ENCODE peak calls at places on chromosomes 2 and 18, in four cellular contexts. One of them, this sample, is unnamed.
A peak's percentile ranks its signal among the peaks of the same experiment; 100 is the strongest.

GRCh38 chr2:38327580-38327979 is 49.5 kb downstream of the ATL2 start:
- DNase-seq in LHCN-M2: no peak
- DNase-seq in glomerular endothelial cell: no peak
- DNase-seq in M059J: no peak
- DNase-seq in this sample: no peak

GRCh38 chr18:31156831-31157763 is 5.6 kb downstream of the DSC1 start:
- DNase-seq in LHCN-M2: no peak
- DNase-seq in glomerular endothelial cell: no peak
- DNase-seq in M059J: no peak
- DNase-seq in this sample: no peak

GRCh38 chr2:199757466-199757865 is 93.5 kb downstream of the FTCDNL1 start:
- DNase-seq in LHCN-M2: peak; percentile 22
- DNase-seq in glomerular endothelial cell: no peak
- DNase-seq in M059J: peak; percentile 10
- DNase-seq in this sample: no peak

GRCh38 chr2:68577183-68577582 is 66.2 kb upstream of the PROKR1 start:
- DNase-seq in LHCN-M2: peak; percentile 55
- DNase-seq in glomerular endothelial cell: no peak
- DNase-seq in M059J: no peak
- DNase-seq in this sample: peak; percentile 21

GRCh38 chr2:9797681-9798556 is 45.4 kb upstream of the TAF1B start:
- DNase-seq in LHCN-M2: no peak
- DNase-seq in glomerular endothelial cell: no peak
- DNase-seq in M059J: no peak
- DNase-seq in this sample: no peak

GRCh38 chr2:55478610-55479301 is 40.8 kb upstream of the CFAP36 start:
- DNase-seq in LHCN-M2: no peak
- DNase-seq in glomerular endothelial cell: no peak
- DNase-seq in M059J: no peak
- DNase-seq in this sample: no peak

GRCh38 chr2:9558948-9559381 is 3.3 kb upstream of the ADAM17 start:
- DNase-seq in LHCN-M2: no peak
- DNase-seq in glomerular endothelial cell: no peak
- DNase-seq in M059J: peak; percentile 100
- DNase-seq in this sample: no peak

GRCh38 chr2:283996-284794 is 3.7 kb downstream of the ALKAL2 start:
- DNase-seq in LHCN-M2: no peak
- DNase-seq in glomerular endothelial cell: no peak
- DNase-seq in M059J: peak; percentile 18
- DNase-seq in this sample: no peak

GRCh38 chr18:6261938-6262337 is 152.8 kb downstream of the L3MBTL4 start:
- DNase-seq in LHCN-M2: no peak
- DNase-seq in glomerular endothelial cell: no peak
- DNase-seq in M059J: no peak
- DNase-seq in this sample: no peak

GRCh38 chr2:102266204-102266603 is 45.2 kb upstream of the IL1RL1 start:
- DNase-seq in LHCN-M2: no peak
- DNase-seq in glomerular endothelial cell: no peak
- DNase-seq in M059J: no peak
- DNase-seq in this sample: no peak

GRCh38 chr2:179340678-179341077 is 76.0 kb upstream of the SESTD1 start:
- DNase-seq in LHCN-M2: peak; percentile 59
- DNase-seq in glomerular endothelial cell: peak; percentile 12
- DNase-seq in M059J: peak; percentile 31
- DNase-seq in this sample: peak; percentile 49

GRCh38 chr2:130355578-130356431 is at the start of gene PTPN18:
- DNase-seq in LHCN-M2: peak; percentile 88
- DNase-seq in glomerular endothelial cell: no peak
- DNase-seq in M059J: peak; percentile 86
- DNase-seq in this sample: peak; percentile 94

GRCh38 chr18:58135806-58136331 is 91.8 kb downstream of the NEDD4L start:
- DNase-seq in LHCN-M2: peak; percentile 67
- DNase-seq in glomerular endothelial cell: peak; percentile 50
- DNase-seq in M059J: peak; percentile 75
- DNase-seq in this sample: peak; percentile 70

GRCh38 chr2:238439093-238439849 is 12.5 kb downstream of the ASB1 start:
- DNase-seq in LHCN-M2: peak; percentile 98
- DNase-seq in glomerular endothelial cell: peak; percentile 88
- DNase-seq in M059J: peak; percentile 97
- DNase-seq in this sample: peak; percentile 62

GRCh38 chr2:122412360-122412759 is 656.9 kb downstream of the TSN start:
- DNase-seq in LHCN-M2: no peak
- DNase-seq in glomerular endothelial cell: no peak
- DNase-seq in M059J: no peak
- DNase-seq in this sample: no peak

GRCh38 chr2:183242937-183243336 is 118.7 kb downstream of the NUP35 start:
- DNase-seq in LHCN-M2: peak; percentile 23
- DNase-seq in glomerular endothelial cell: no peak
- DNase-seq in M059J: peak; percentile 52
- DNase-seq in this sample: no peak

GRCh38 chr2:195535911-195536522 is 121.0 kb upstream of the SLC39A10 start:
- DNase-seq in LHCN-M2: no peak
- DNase-seq in glomerular endothelial cell: no peak
- DNase-seq in M059J: no peak
- DNase-seq in this sample: no peak

GRCh38 chr2:190023860-190024259 is 38.7 kb downstream of the MSTN start:
- DNase-seq in LHCN-M2: peak; percentile 58
- DNase-seq in glomerular endothelial cell: peak; percentile 31
- DNase-seq in M059J: peak; percentile 46
- DNase-seq in this sample: peak; percentile 25

GRCh38 chr2:16853088-16853487 is 187.5 kb upstream of the CYRIA start:
- DNase-seq in LHCN-M2: no peak
- DNase-seq in glomerular endothelial cell: no peak
- DNase-seq in M059J: no peak
- DNase-seq in this sample: no peak

GRCh38 chr2:27029051-27029450 is 3.7 kb upstream of the TMEM214 start:
- DNase-seq in LHCN-M2: no peak
- DNase-seq in glomerular endothelial cell: no peak
- DNase-seq in M059J: peak; percentile 36
- DNase-seq in this sample: peak; percentile 17

GRCh38 chr2:36356199-36356989 is 816 bp downstream of the CRIM1 start:
- DNase-seq in LHCN-M2: peak; percentile 54
- DNase-seq in glomerular endothelial cell: no peak
- DNase-seq in M059J: peak; percentile 46
- DNase-seq in this sample: peak; percentile 38

GRCh38 chr2:11343626-11344341 is 652 bp downstream of the ROCK2 start:
- DNase-seq in LHCN-M2: no peak
- DNase-seq in glomerular endothelial cell: no peak
- DNase-seq in M059J: peak; percentile 65
- DNase-seq in this sample: peak; percentile 29

GRCh38 chr18:56299740-56300139 is 338.7 kb downstream of the TXNL1 start:
- DNase-seq in LHCN-M2: no peak
- DNase-seq in glomerular endothelial cell: no peak
- DNase-seq in M059J: no peak
- DNase-seq in this sample: no peak

GRCh38 chr2:11775384-11775783 is 29.0 kb downstream of the LPIN1 start:
- DNase-seq in LHCN-M2: no peak
- DNase-seq in glomerular endothelial cell: no peak
- DNase-seq in M059J: peak; percentile 42
- DNase-seq in this sample: peak; percentile 43

GRCh38 chr2:11368059-11368572 is 23.7 kb upstream of the ROCK2 start:
- DNase-seq in LHCN-M2: no peak
- DNase-seq in glomerular endothelial cell: no peak
- DNase-seq in M059J: no peak
- DNase-seq in this sample: peak; percentile 75

GRCh38 chr2:17643031-17643615 is 102.6 kb downstream of the VSNL1 start:
- DNase-seq in LHCN-M2: peak; percentile 96
- DNase-seq in glomerular endothelial cell: peak; percentile 68
- DNase-seq in M059J: peak; percentile 91
- DNase-seq in this sample: peak; percentile 81

GRCh38 chr2:20195431-20195830 is 29.5 kb downstream of the SDC1 start:
- DNase-seq in LHCN-M2: no peak
- DNase-seq in glomerular endothelial cell: no peak
- DNase-seq in M059J: no peak
- DNase-seq in this sample: no peak

GRCh38 chr2:655626-656025 is 21.6 kb downstream of the TMEM18 start:
- DNase-seq in LHCN-M2: peak; percentile 34
- DNase-seq in glomerular endothelial cell: no peak
- DNase-seq in M059J: peak; percentile 17
- DNase-seq in this sample: no peak

GRCh38 chr18:3451989-3452749 is 2.2 kb downstream of the TGIF1 start:
- DNase-seq in LHCN-M2: peak; percentile 54
- DNase-seq in glomerular endothelial cell: no peak
- DNase-seq in M059J: peak; percentile 75
- DNase-seq in this sample: peak; percentile 64